ENCODE peak calls at places on chromosome 1, in four cellular contexts. One of them, this sample, is unnamed.

GRCh38 chr1:10378071-10378841 is 20.6 kb upstream of the PGD start:
- DNase-seq in H9: no peak
- DNase-seq in OCI-LY7: no peak
- DNase-seq in mesenchymal stem cell: peak; percentile 90
- DNase-seq in this sample: no peak

GRCh38 chr1:93036672-93037071 is 42.4 kb upstream of the MTF2 start:
- DNase-seq in H9: peak; percentile 46
- DNase-seq in OCI-LY7: no peak
- DNase-seq in mesenchymal stem cell: no peak
- DNase-seq in this sample: peak; percentile 25

GRCh38 chr1:147072371-147073061 is 99.8 kb downstream of the PRKAB2 start:
- DNase-seq in H9: peak; percentile 61
- DNase-seq in OCI-LY7: no peak
- DNase-seq in mesenchymal stem cell: no peak
- DNase-seq in this sample: peak; percentile 63

GRCh38 chr1:233337505-233337904 is 10.0 kb downstream of the MAP3K21 start:
- DNase-seq in H9: no peak
- DNase-seq in OCI-LY7: no peak
- DNase-seq in mesenchymal stem cell: no peak
- DNase-seq in this sample: no peak

GRCh38 chr1:22490309-22490708 is 38.7 kb downstream of the ZBTB40 start:
- DNase-seq in H9: peak; percentile 89
- DNase-seq in OCI-LY7: no peak
- DNase-seq in mesenchymal stem cell: peak; percentile 7
- DNase-seq in this sample: peak; percentile 45

GRCh38 chr1:112536561-112536960 is 27.8 kb downstream of the WNT2B start:
- DNase-seq in H9: no peak
- DNase-seq in OCI-LY7: no peak
- DNase-seq in mesenchymal stem cell: no peak
- DNase-seq in this sample: no peak

GRCh38 chr1:9553736-9554144 is 14.5 kb downstream of the SLC25A33 start:
- DNase-seq in H9: no peak
- DNase-seq in OCI-LY7: no peak
- DNase-seq in mesenchymal stem cell: no peak
- DNase-seq in this sample: no peak

GRCh38 chr1:160260436-160261382 is 1.6 kb downstream of the DCAF8 start:
- DNase-seq in H9: no peak
- DNase-seq in OCI-LY7: no peak
- DNase-seq in mesenchymal stem cell: peak; percentile 79
- DNase-seq in this sample: no peak

GRCh38 chr1:35883681-35884155 is 709 bp downstream of the AGO1 start:
- DNase-seq in H9: peak; percentile 95
- DNase-seq in OCI-LY7: peak; percentile 31
- DNase-seq in mesenchymal stem cell: peak; percentile 50
- DNase-seq in this sample: peak; percentile 86

GRCh38 chr1:235207202-235207565 is 46.1 kb upstream of the RBM34 start:
- DNase-seq in H9: no peak
- DNase-seq in OCI-LY7: no peak
- DNase-seq in mesenchymal stem cell: no peak
- DNase-seq in this sample: no peak

GRCh38 chr1:192080671-192081070 is 77.6 kb upstream of the RGS18 start:
- DNase-seq in H9: no peak
- DNase-seq in OCI-LY7: no peak
- DNase-seq in mesenchymal stem cell: no peak
- DNase-seq in this sample: no peak

GRCh38 chr1:172680244-172680643 is 21.3 kb downstream of the FASLG start:
- DNase-seq in H9: no peak
- DNase-seq in OCI-LY7: no peak
- DNase-seq in mesenchymal stem cell: no peak
- DNase-seq in this sample: no peak

GRCh38 chr1:119987112-119987511 is 82.3 kb downstream of the NOTCH2 start:
- DNase-seq in H9: no peak
- DNase-seq in OCI-LY7: no peak
- DNase-seq in mesenchymal stem cell: peak; percentile 90
- DNase-seq in this sample: no peak

GRCh38 chr1:164783778-164784555 is 225.0 kb downstream of the PBX1 start:
- DNase-seq in H9: no peak
- DNase-seq in OCI-LY7: no peak
- DNase-seq in mesenchymal stem cell: no peak
- DNase-seq in this sample: no peak

GRCh38 chr1:224253721-224254120 is 70.7 kb downstream of the DEGS1 start:
- DNase-seq in H9: no peak
- DNase-seq in OCI-LY7: no peak
- DNase-seq in mesenchymal stem cell: no peak
- DNase-seq in this sample: no peak

GRCh38 chr1:112905420-112906154 is 50.4 kb downstream of the SLC16A1 start:
- DNase-seq in H9: no peak
- DNase-seq in OCI-LY7: no peak
- DNase-seq in mesenchymal stem cell: no peak
- DNase-seq in this sample: no peak

GRCh38 chr1:157504646-157505045 is 47.7 kb downstream of the FCRL5 start:
- DNase-seq in H9: peak; percentile 62
- DNase-seq in OCI-LY7: no peak
- DNase-seq in mesenchymal stem cell: no peak
- DNase-seq in this sample: no peak

GRCh38 chr1:179142889-179143299 is 61.0 kb downstream of the TOR3A start:
- DNase-seq in H9: no peak
- DNase-seq in OCI-LY7: no peak
- DNase-seq in mesenchymal stem cell: peak; percentile 99
- DNase-seq in this sample: no peak

GRCh38 chr1:101371259-101371658 is 134.4 kb downstream of the S1PR1 start:
- DNase-seq in H9: no peak
- DNase-seq in OCI-LY7: no peak
- DNase-seq in mesenchymal stem cell: peak; percentile 76
- DNase-seq in this sample: no peak

GRCh38 chr1:179816196-179816960 is 61.2 kb downstream of the TOR1AIP2 start:
- DNase-seq in H9: no peak
- DNase-seq in OCI-LY7: no peak
- DNase-seq in mesenchymal stem cell: no peak
- DNase-seq in this sample: no peak

GRCh38 chr1:207644852-207645631 is at the start of gene CR1L:
- DNase-seq in H9: peak; percentile 64
- DNase-seq in OCI-LY7: no peak
- DNase-seq in mesenchymal stem cell: no peak
- DNase-seq in this sample: peak; percentile 53

GRCh38 chr1:119160851-119161250 is 20.4 kb upstream of the WARS2 start:
- DNase-seq in H9: no peak
- DNase-seq in OCI-LY7: no peak
- DNase-seq in mesenchymal stem cell: peak; percentile 72
- DNase-seq in this sample: no peak

GRCh38 chr1:18954270-18955071 is 2.0 kb downstream of the IFFO2 start:
- DNase-seq in H9: no peak
- DNase-seq in OCI-LY7: no peak
- DNase-seq in mesenchymal stem cell: peak; percentile 70
- DNase-seq in this sample: no peak

GRCh38 chr1:220483700-220484099 is 44.2 kb upstream of the MARK1 start:
- DNase-seq in H9: no peak
- DNase-seq in OCI-LY7: no peak
- DNase-seq in mesenchymal stem cell: peak; percentile 71
- DNase-seq in this sample: no peak

GRCh38 chr1:225875044-225875822 is 6.9 kb downstream of the TMEM63A start:
- DNase-seq in H9: no peak
- DNase-seq in OCI-LY7: no peak
- DNase-seq in mesenchymal stem cell: no peak
- DNase-seq in this sample: no peak

GRCh38 chr1:225876900-225877510 is 5.2 kb downstream of the TMEM63A start:
- DNase-seq in H9: no peak
- DNase-seq in OCI-LY7: no peak
- DNase-seq in mesenchymal stem cell: no peak
- DNase-seq in this sample: no peak

GRCh38 chr1:225879521-225880209 is 2.5 kb downstream of the TMEM63A start:
- DNase-seq in H9: no peak
- DNase-seq in OCI-LY7: peak; percentile 45
- DNase-seq in mesenchymal stem cell: no peak
- DNase-seq in this sample: no peak

GRCh38 chr1:225878282-225878681 is 3.9 kb downstream of the TMEM63A start:
- DNase-seq in H9: no peak
- DNase-seq in OCI-LY7: no peak
- DNase-seq in mesenchymal stem cell: no peak
- DNase-seq in this sample: no peak

DNA sequence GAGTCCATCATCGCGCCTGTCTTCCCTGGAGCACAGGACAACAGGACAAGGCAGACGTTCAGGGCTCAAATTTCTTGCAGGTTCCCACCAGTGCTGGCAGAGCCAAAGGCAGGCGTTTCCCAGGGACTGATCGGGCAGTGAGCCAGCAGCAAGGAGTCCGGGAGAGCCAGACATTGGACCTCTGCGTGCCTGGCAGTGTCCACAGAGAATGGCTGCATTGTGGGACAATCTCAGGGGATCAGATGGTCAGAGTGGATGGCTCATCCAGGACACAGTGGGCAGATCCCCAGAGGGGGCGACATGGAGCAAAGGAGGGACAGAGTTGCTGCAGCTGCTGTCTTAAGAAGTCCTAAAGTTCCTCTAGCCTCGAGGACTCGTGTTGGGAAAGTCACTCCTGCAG is 4.6 kb downstream of the TMEM63A start:
- DNase-seq in H9: peak; percentile 75
- DNase-seq in OCI-LY7: peak; percentile 55
- DNase-seq in mesenchymal stem cell: peak; percentile 66
- DNase-seq in this sample: peak; percentile 73
- H3K27ac ChIP-seq in H9: no peak overlapping the region
- H3K27ac ChIP-seq in OCI-LY7: no peak overlapping the region
- H3K27ac ChIP-seq in mesenchymal stem cell: no peak overlapping the region
- H3K27ac ChIP-seq in this sample: no peak overlapping the region

GRCh38 chr1:222909586-222909985 is 94.7 kb downstream of the DISP1 start:
- DNase-seq in H9: no peak
- DNase-seq in OCI-LY7: no peak
- DNase-seq in mesenchymal stem cell: peak; percentile 75
- DNase-seq in this sample: no peak

GRCh38 chr1:222914861-222915632 is 100.2 kb downstream of the DISP1 start:
- DNase-seq in H9: no peak
- DNase-seq in OCI-LY7: no peak
- DNase-seq in mesenchymal stem cell: peak; percentile 56
- DNase-seq in this sample: no peak

GRCh38 chr1:222910699-222911098 is 95.9 kb downstream of the DISP1 start:
- DNase-seq in H9: no peak
- DNase-seq in OCI-LY7: no peak
- DNase-seq in mesenchymal stem cell: peak; percentile 20
- DNase-seq in this sample: no peak

GRCh38 chr1:222912730-222913129 is 97.9 kb downstream of the DISP1 start:
- DNase-seq in H9: no peak
- DNase-seq in OCI-LY7: no peak
- DNase-seq in mesenchymal stem cell: no peak
- DNase-seq in this sample: no peak

GRCh38 chr1:222911866-222912265 is 97.0 kb downstream of the DISP1 start:
- DNase-seq in H9: no peak
- DNase-seq in OCI-LY7: no peak
- DNase-seq in mesenchymal stem cell: peak; percentile 33
- DNase-seq in this sample: no peak
- H3K4me2 ChIP-seq in H9: no peak overlapping the region
- H3K4me2 ChIP-seq in OCI-LY7: no peak overlapping the region
- H3K4me2 ChIP-seq in mesenchymal stem cell: no peak overlapping the region
- H3K4me2 ChIP-seq in this sample: no peak overlapping the region

DNA sequence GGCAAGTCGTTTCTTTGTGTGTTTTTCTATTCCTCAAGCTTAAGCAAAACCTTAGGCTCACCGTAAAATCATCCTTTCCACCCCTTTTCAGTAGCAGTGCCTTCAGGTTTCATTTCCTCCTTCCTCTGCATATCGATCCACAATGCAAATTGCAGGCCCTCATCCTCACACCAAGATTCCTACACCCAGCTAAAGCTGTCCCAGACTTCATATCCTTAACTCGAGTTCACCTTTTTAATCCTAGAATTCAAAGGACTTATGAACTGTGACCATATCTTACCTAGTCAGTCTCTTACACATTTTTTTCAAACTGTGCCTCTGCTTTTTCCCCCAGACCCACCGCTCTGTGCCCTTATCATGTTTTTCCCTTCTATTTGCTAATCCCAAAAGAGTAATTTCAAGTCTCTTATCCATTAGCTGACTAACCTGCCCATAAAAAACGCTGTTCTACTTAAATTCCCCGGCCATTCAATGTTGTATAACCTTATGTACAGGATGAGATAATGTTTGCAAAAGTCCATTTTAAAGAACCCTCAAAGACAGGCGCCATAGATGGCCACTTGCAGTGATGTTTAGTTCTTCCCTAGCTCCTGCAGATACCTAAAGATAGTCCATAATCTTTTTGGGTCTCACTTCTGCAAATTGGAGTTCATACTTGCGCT is 1.5 kb downstream of the AKIRIN1 start:
- DNase-seq in H9: no peak
- DNase-seq in OCI-LY7: peak; percentile 44
- DNase-seq in mesenchymal stem cell: no peak
- DNase-seq in this sample: no peak
- H3K27ac ChIP-seq in H9: peak overlapping the region; percentile 78
- H3K27ac ChIP-seq in OCI-LY7: peak overlapping the region; percentile 57
- H3K27ac ChIP-seq in mesenchymal stem cell: peak overlapping the region; percentile 18
- H3K27ac ChIP-seq in this sample: no peak overlapping the region

GRCh38 chr1:26520339-26520738 is 9.2 kb upstream of the RPS6KA1 start:
- DNase-seq in H9: no peak
- DNase-seq in OCI-LY7: no peak
- DNase-seq in mesenchymal stem cell: no peak
- DNase-seq in this sample: no peak

GRCh38 chr1:26517766-26518049 is 11.9 kb upstream of the RPS6KA1 start:
- DNase-seq in H9: no peak
- DNase-seq in OCI-LY7: no peak
- DNase-seq in mesenchymal stem cell: no peak
- DNase-seq in this sample: no peak

GRCh38 chr1:26524181-26524580 is 5.4 kb upstream of the RPS6KA1 start:
- DNase-seq in H9: no peak
- DNase-seq in OCI-LY7: no peak
- DNase-seq in mesenchymal stem cell: no peak
- DNase-seq in this sample: no peak

GRCh38 chr1:26522073-26522472 is 7.5 kb upstream of the RPS6KA1 start:
- DNase-seq in H9: no peak
- DNase-seq in OCI-LY7: no peak
- DNase-seq in mesenchymal stem cell: no peak
- DNase-seq in this sample: no peak

GRCh38 chr1:26521669-26522030 is 7.9 kb upstream of the RPS6KA1 start:
- DNase-seq in H9: no peak
- DNase-seq in OCI-LY7: no peak
- DNase-seq in mesenchymal stem cell: no peak
- DNase-seq in this sample: no peak
- H3K4me2 ChIP-seq in H9: no peak overlapping the region
- H3K4me2 ChIP-seq in OCI-LY7: no peak overlapping the region
- H3K4me2 ChIP-seq in mesenchymal stem cell: no peak overlapping the region
- H3K4me2 ChIP-seq in this sample: no peak overlapping the region